ENCODE peak calls at places on chromosomes 2 and 18, in four cellular contexts. M is NB4, D is GM12891, N is spleen. T is an unnamed sample.

GRCh38 chr2:178227187-178227586 is 32.9 kb downstream of the OSBPL6 start:
- DNase-seq in M (no peak), D (no peak), N (no peak), T (peak; percentile 22)

GRCh38 chr2:215885621-215886020 is 127.7 kb downstream of the MREG start:
- DNase-seq in N (no peak), D (no peak), M (no peak), T (no peak)

GRCh38 chr2:161905389-161906046 is 168.5 kb downstream of the DPP4 start:
- DNase-seq in M (no peak), N (peak; percentile 45), D (no peak), T (no peak)

GRCh38 chr2:152335851-152336102 is 803 bp downstream of the FMNL2 start:
- DNase-seq in M (no peak), D (peak; percentile 23), N (peak; percentile 80), T (peak; percentile 26)

GRCh38 chr2:126634273-126634861 is 21.6 kb upstream of the GYPC start:
- DNase-seq in N (no peak), M (peak; percentile 21), D (no peak), T (no peak)

GRCh38 chr2:218880749-218881594 is at the start of gene WNT10A:
- DNase-seq in N (peak; percentile 75), M (no peak), D (no peak), T (no peak)

GRCh38 chr2:110863726-110864125 is 131.4 kb downstream of the ACOXL start:
- DNase-seq in D (no peak), N (no peak), M (no peak), T (no peak)

GRCh38 chr2:100004348-100004884 is 138.0 kb downstream of the AFF3 start:
- DNase-seq in N (no peak), M (no peak), D (no peak), T (no peak)

GRCh38 chr2:67880291-67880761 is 182.5 kb downstream of the C1D start:
- DNase-seq in N (no peak), D (no peak), M (no peak), T (peak; percentile 12)

GRCh38 chr2:96205888-96206287 is 2.7 kb downstream of the STARD7 start:
- DNase-seq in M (no peak), N (no peak), D (no peak), T (no peak)

GRCh38 chr2:238560234-238560633 is 133.5 kb downstream of the ASB1 start:
- DNase-seq in D (no peak), M (no peak), N (peak; percentile 56), T (no peak)

GRCh38 chr2:8641516-8641915 is 40.3 kb upstream of the ID2 start:
- DNase-seq in M (no peak), D (no peak), N (peak; percentile 53), T (no peak)

GRCh38 chr2:67260348-67261277 is 136.5 kb upstream of the ETAA1 start:
- DNase-seq in N (no peak), D (no peak), M (no peak), T (peak; percentile 23)

GRCh38 chr2:209495855-209496585 is 72.2 kb downstream of the MAP2 start:
- DNase-seq in M (peak; percentile 36), N (no peak), D (no peak), T (peak; percentile 16)

GRCh38 chr2:212227755-212228154 is 310.8 kb downstream of the ERBB4 start:
- DNase-seq in M (peak; percentile 10), N (no peak), D (no peak), T (peak; percentile 5)

GRCh38 chr2:110182449-110182848 is 22.4 kb downstream of the NPHP1 start:
- DNase-seq in D (no peak), M (no peak), N (no peak), T (no peak)

GRCh38 chr2:7510353-7510752 is 593.1 kb downstream of the RNF144A start:
- DNase-seq in N (no peak), D (no peak), M (no peak), T (no peak)

GRCh38 chr2:236194786-236195185 is 26.6 kb upstream of the GBX2 start:
- DNase-seq in N (no peak), M (no peak), D (no peak), T (no peak)

GRCh38 chr2:209872675-209873074 is 101.0 kb downstream of the UNC80 start:
- DNase-seq in D (no peak), N (no peak), M (peak; percentile 18), T (peak; percentile 8)

GRCh38 chr2:211157856-211158463 is 601.6 kb downstream of the CPS1 start:
- DNase-seq in M (peak; percentile 74), D (peak; percentile 3), N (peak; percentile 81), T (peak; percentile 4)

GRCh38 chr2:65227035-65227470 is 578 bp upstream of the ACTR2 start:
- DNase-seq in D (no peak), M (peak; percentile 65), N (no peak), T (no peak)

GRCh38 chr2:53859354-53860159 is at the start of gene GPR75:
- DNase-seq in N (peak; percentile 73), M (no peak), D (no peak), T (no peak)

GRCh38 chr2:121335294-121336290 is 50.6 kb upstream of the TFCP2L1 start:
- DNase-seq in D (no peak), N (peak; percentile 56), M (no peak), T (no peak)

GRCh38 chr2:197075754-197076337 is 149.3 kb upstream of the PGAP1 start:
- DNase-seq in N (no peak), M (peak; percentile 52), D (no peak), T (no peak)

GRCh38 chr2:70645733-70646420 is 92.3 kb upstream of the TGFA start:
- DNase-seq in M (peak; percentile 53), D (no peak), N (no peak), T (peak; percentile 24)

GRCh38 chr18:48930926-48931325 is 19.8 kb downstream of the SMAD7 start:
- DNase-seq in D (no peak), M (no peak), N (no peak), T (no peak)

GRCh38 chr2:174574657-174575056 is 22.9 kb downstream of the WIPF1 start:
- DNase-seq in D (no peak), M (no peak), N (no peak), T (no peak)

GRCh38 chr2:72938455-72938854 is 21.1 kb downstream of the EMX1 start:
- DNase-seq in D (no peak), N (no peak), M (no peak), T (no peak)

GRCh38 chr2:120037995-120038541 is 25.2 kb downstream of the EPB41L5 start:
- DNase-seq in N (no peak), M (no peak), D (no peak), T (no peak)

GRCh38 chr18:59264651-59265245 is 8.5 kb downstream of the RAX start:
- DNase-seq in M (no peak), N (no peak), D (no peak), T (no peak)

GRCh38 chr2:134576478-134576877 is 142.3 kb downstream of the TMEM163 start:
- DNase-seq in D (no peak), N (no peak), M (no peak), T (no peak)

GRCh38 chr2:157761520-157761919 is 114.6 kb downstream of the ACVR1 start:
- DNase-seq in M (no peak), N (no peak), D (no peak), T (no peak)

GRCh38 chr18:49638891-49639557 is 77.2 kb downstream of the LIPG start:
- DNase-seq in D (no peak), N (peak; percentile 43), M (no peak), T (no peak)

GRCh38 chr18:31722369-31722957 is 38.1 kb upstream of the B4GALT6 start:
- DNase-seq in N (peak; percentile 79), M (peak; percentile 76), D (peak; percentile 56), T (peak; percentile 29)
- TF ChIP-seq POLR2A in N (no peak), M (no peak), D (no peak), T (no peak)

GRCh38 chr2:25044011-25044410 is 2.1 kb downstream of the EFR3B start:
- DNase-seq in M (no peak), D (no peak), N (no peak), T (no peak)

GRCh38 chr2:25041928-25042320 is at the start of gene EFR3B:
- DNase-seq in N (peak; percentile 97), M (peak; percentile 96), D (peak; percentile 96), T (peak; percentile 94)

GRCh38 chr2:25041307-25041927 is 459 bp upstream of the EFR3B start:
- DNase-seq in N (peak; percentile 89), M (no peak), D (peak; percentile 33), T (peak; percentile 52)

GRCh38 chr2:25043241-25043867 is 1.5 kb downstream of the EFR3B start:
- DNase-seq in N (peak; percentile 47), M (peak; percentile 90), D (peak; percentile 28), T (peak; percentile 88)

GRCh38 chr2:25042321-25043240 is 705 bp downstream of the EFR3B start:
- DNase-seq in D (peak; percentile 25), N (no peak), M (peak; percentile 49), T (peak; percentile 49)
- TF ChIP-seq POLR2A in D (no peak), N (no peak), M (no peak), T (no peak)

GRCh38 chr18:9569178-9569577 is 45.2 kb downstream of the PPP4R1 start:
- DNase-seq in M (no peak), D (no peak), N (no peak), T (no peak)
- TF ChIP-seq POLR2A in M (no peak), D (no peak), N (no peak), T (no peak)

DNA sequence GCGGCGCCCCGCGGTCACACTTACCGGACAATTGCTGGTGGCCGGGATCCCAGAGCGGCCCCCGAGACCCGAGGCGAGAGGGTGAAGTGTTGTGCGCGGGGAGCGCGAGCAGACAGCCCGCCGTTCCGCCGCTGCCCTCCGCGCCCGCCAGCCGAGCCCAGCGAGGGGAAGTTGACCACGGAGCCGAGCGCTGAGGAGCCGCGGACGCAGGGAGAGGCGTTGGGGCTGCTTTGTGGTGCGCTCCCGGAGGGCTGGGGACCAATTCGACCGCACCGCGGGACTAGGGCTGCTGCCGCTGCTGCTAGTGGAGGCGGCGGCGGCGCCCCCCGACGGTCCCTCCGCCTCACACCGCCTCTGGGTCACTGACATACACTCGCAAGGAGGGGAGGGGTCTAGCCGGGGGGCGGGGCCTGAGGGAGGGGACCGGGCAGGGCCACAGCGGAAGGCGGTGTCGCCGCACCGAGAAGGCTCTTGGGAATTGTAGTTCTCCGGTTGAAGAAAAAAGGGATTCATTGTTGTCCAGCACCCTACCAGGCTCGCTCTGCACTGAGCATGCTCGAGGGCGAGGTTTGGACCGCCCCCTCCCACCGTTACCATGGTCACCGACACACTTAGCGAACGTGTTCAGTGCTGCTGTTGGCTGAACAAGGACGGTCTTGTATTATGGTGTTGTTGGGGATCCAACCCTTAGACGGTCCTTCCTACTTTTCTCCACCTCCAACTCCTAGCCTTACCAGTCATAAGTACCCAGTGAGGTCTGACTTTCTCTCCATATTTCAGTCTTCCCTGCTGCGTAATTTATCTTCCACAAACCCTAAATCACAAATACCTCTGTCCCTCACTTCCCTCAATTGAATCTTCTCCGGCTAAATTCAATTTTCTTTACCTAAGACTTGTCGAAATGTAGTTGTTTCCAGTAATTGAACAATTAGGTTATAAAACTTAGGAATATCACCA is at the start of gene PELI1:
- DNase-seq in D (peak; percentile 59), M (peak; percentile 98), N (peak; percentile 98), T (peak; percentile 74)
- TF ChIP-seq POLR2A in D (peak; percentile 89), M (peak; percentile 84), N (peak; percentile 99), T (peak; percentile 95)